ENCODE peak calls at places on chromosomes 11 and 22, in seven cellular contexts. O is CD4-positive, CD25-positive, alpha-beta regulatory T cell; M is mesendoderm; I is pancreas; B is GM23338; R is lower lobe of right lung; Z is body of pancreas. X is an unnamed sample. For H3K27me3 and H3K4me1, the result is how much of the 10 kb centered on the place peaks cover.

GRCh38 chr11:65505434-65506315 is 6.8 kb downstream of the MALAT1 start:
- DNase-seq in M (peak), Z (no peak), B (no peak), R (no peak), I (no peak), O (peak), X (no peak)

GRCh38 chr11:60858236-60858635 is 2.5 kb upstream of the PTGDR2 start:
- DNase-seq in R (no peak), Z (no peak), I (no peak), O (no peak), M (no peak), B (no peak), X (no peak)

GRCh38 chr11:88282789-88283188 is 54.7 kb downstream of the CTSC start:
- DNase-seq in B (no peak), M (no peak), R (no peak), I (no peak), Z (no peak), O (no peak), X (no peak)

GRCh38 chr11:108787105-108787504 is 122.2 kb downstream of the DDX10 start:
- DNase-seq in M (peak), B (no peak), I (no peak), Z (no peak), R (no peak), O (no peak), X (no peak)

GRCh38 chr11:34997872-34998548 is 81.6 kb downstream of the PDHX start:
- DNase-seq in B (no peak), Z (no peak), R (no peak), M (no peak), I (no peak), O (peak), X (no peak)

GRCh38 chr11:12783765-12784164 is 109.5 kb downstream of the TEAD1 start:
- DNase-seq in R (no peak), Z (no peak), M (no peak), O (no peak), B (no peak), I (no peak), X (no peak)

GRCh38 chr11:92886243-92886905 is 83.1 kb upstream of the MTNR1B start:
- DNase-seq in B (peak), M (peak), R (no peak), O (no peak), Z (peak), I (peak), X (peak)

GRCh38 chr11:75536786-75537629 is 11.3 kb upstream of the GDPD5 start:
- DNase-seq in R (no peak), O (no peak), B (no peak), I (no peak), Z (no peak), M (peak), X (no peak)

GRCh38 chr11:77195071-77195705 is 67.1 kb downstream of the MYO7A start:
- DNase-seq in I (no peak), M (no peak), B (no peak), R (peak), Z (no peak), O (no peak), X (peak)

GRCh38 chr11:114115406-114116054 is 56.0 kb downstream of the ZBTB16 start:
- DNase-seq in M (peak), I (no peak), B (peak), O (no peak), Z (no peak), R (no peak), X (no peak)

GRCh38 chr22:42895087-42895486 is 38.0 kb upstream of the ARFGAP3 start:
- DNase-seq in I (no peak), Z (no peak), O (no peak), M (no peak), B (no peak), R (no peak), X (no peak)

GRCh38 chr22:47167056-47167455 is 404.6 kb downstream of the TBC1D22A start:
- DNase-seq in I (no peak), Z (no peak), O (no peak), M (no peak), R (peak), B (no peak), X (no peak)

GRCh38 chr11:197741-198235 is 4.9 kb downstream of the SCGB1C1 start:
- DNase-seq in B (no peak), I (no peak), Z (no peak), O (no peak), M (no peak), R (no peak), X (no peak)

GRCh38 chr22:30198152-30198845 is 48.3 kb downstream of the LIF start:
- DNase-seq in R (no peak), O (no peak), Z (no peak), I (no peak), M (no peak), B (no peak), X (no peak)

GRCh38 chr22:45612940-45613339 is 58.7 kb upstream of the ATXN10 start:
- DNase-seq in B (peak), I (no peak), Z (no peak), O (no peak), R (peak), M (no peak), X (peak)

GRCh38 chr22:50274311-50274710 is 4.1 kb upstream of the MAPK11 start:
- DNase-seq in Z (peak), B (peak), O (peak), M (no peak), I (no peak), R (no peak), X (peak)

GRCh38 chr22:47918276-47918928 is 1156.0 kb downstream of the TBC1D22A start:
- DNase-seq in Z (no peak), O (no peak), R (no peak), B (no peak), M (no peak), I (no peak), X (peak)

GRCh38 chr22:19122752-19123492 is 710 bp upstream of the DGCR2 start:
- DNase-seq in B (peak), O (no peak), R (no peak), I (no peak), Z (peak), M (peak), X (peak)

GRCh38 chr11:83545911-83546310 is 259.7 kb upstream of the CCDC90B start:
- DNase-seq in Z (peak), O (no peak), R (no peak), I (no peak), B (no peak), M (no peak), X (no peak)

GRCh38 chr11:45513806-45514340 is 151.5 kb downstream of the CHST1 start:
- DNase-seq in Z (no peak), R (no peak), I (no peak), B (no peak), M (peak), O (no peak), X (no peak)

GRCh38 chr11:6586434-6587359 is 16.7 kb downstream of the RRP8 start:
- DNase-seq in Z (no peak), R (no peak), I (no peak), M (no peak), B (no peak), O (no peak), X (no peak)

GRCh38 chr22:44212936-44213335 is 32.2 kb downstream of the PARVG start:
- DNase-seq in R (no peak), B (no peak), I (no peak), M (no peak), Z (no peak), O (no peak), X (no peak)

GRCh38 chr22:36183446-36183845 is 18.2 kb downstream of the APOL4 start:
- DNase-seq in I (no peak), O (no peak), M (no peak), R (no peak), B (no peak), Z (no peak), X (peak)

GRCh38 chr11:33344611-33345010 is 87.4 kb downstream of the HIPK3 start:
- DNase-seq in O (no peak), I (no peak), M (no peak), B (peak), Z (no peak), R (no peak), X (peak)

GRCh38 chr22:45268167-45268957 is 16.4 kb upstream of the UPK3A start:
- DNase-seq in O (no peak), I (no peak), M (peak), B (peak), R (no peak), Z (peak), X (no peak)

GRCh38 chr22:42228480-42228879 is 42.0 kb downstream of the TCF20 start:
- DNase-seq in B (no peak), R (no peak), M (no peak), O (no peak), Z (peak), I (no peak), X (no peak)

GRCh38 chr11:76184551-76184993 is 21.7 kb downstream of the WNT11 start:
- DNase-seq in O (no peak), B (no peak), Z (no peak), M (peak), R (no peak), I (no peak), X (peak)

GRCh38 chr22:32622004-32622761 is 147.6 kb downstream of the FBXO7 start:
- DNase-seq in I (no peak), O (no peak), R (no peak), B (peak), Z (peak), M (peak), X (peak)

GRCh38 chr11:114082767-114083181 is 23.3 kb downstream of the ZBTB16 start:
- DNase-seq in O (no peak), B (no peak), Z (peak), M (no peak), R (peak), I (peak), X (no peak)

GRCh38 chr11:119029340-119030028 is 1.2 kb downstream of the SLC37A4 start:
- DNase-seq in B (no peak), R (no peak), Z (peak), M (peak), I (peak), O (peak), X (no peak)

GRCh38 chr11:23540101-23540561 is 679.9 kb upstream of the CCDC179 start:
- DNase-seq in O (no peak), M (peak), R (no peak), B (peak), I (peak), Z (peak), X (peak)

GRCh38 chr11:45089845-45090499 is 56.5 kb upstream of the PRDM11 start:
- DNase-seq in R (no peak), Z (no peak), M (peak), O (no peak), B (peak), I (no peak), X (no peak)

GRCh38 chr11:35968386-35969088 is 24.7 kb downstream of the LDLRAD3 start:
- DNase-seq in O (no peak), B (no peak), Z (no peak), R (no peak), M (peak), I (no peak), X (no peak)

GRCh38 chr22:16824718-16825687 is at the start of gene XKR3:
- DNase-seq in R (no peak), Z (no peak), O (no peak), I (no peak), B (peak), M (peak), X (no peak)

GRCh38 chr11:69654660-69655478 is 13.9 kb downstream of the CCND1 start:
- DNase-seq in O (no peak), B (peak), Z (peak), I (no peak), R (no peak), M (no peak), X (no peak)

DNA sequence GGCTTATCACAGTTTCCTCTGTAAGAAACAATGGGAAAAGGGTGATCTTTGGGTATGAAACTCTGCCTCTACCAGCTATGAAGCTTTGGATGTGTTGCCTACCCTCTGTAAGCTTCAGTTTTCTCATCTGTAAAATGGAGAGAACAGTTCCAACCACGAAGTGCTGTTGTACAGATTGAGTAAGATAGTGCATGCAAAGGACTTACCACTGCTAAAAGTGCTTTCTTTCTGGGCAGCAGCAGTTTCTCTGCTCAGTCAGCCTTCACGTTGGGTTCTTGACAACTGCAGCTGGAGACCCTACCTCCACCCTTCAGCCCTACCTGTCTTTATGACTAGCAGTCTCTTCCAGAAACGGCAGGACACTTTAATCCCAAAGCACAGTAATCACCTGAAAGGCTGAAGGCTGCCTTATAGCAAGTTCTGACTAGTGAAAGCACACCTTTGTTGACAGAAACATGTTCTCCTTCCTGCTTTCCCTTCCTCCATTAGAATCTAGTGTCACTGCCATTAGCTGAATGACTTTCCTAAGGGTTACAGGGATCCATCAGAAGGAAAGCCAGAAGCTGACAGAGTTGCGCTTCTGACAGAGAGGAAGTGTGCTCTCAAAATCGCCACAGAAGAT is 91.4 kb downstream of the RPL27A start:
- DNase-seq in M (no peak), Z (no peak), I (no peak), B (no peak), O (no peak), R (no peak), X (no peak)
- H3K27ac ChIP-seq in M (no peak), Z (no peak), I (no peak), B (peak), O (no peak), R (peak), X (no peak)

DNA sequence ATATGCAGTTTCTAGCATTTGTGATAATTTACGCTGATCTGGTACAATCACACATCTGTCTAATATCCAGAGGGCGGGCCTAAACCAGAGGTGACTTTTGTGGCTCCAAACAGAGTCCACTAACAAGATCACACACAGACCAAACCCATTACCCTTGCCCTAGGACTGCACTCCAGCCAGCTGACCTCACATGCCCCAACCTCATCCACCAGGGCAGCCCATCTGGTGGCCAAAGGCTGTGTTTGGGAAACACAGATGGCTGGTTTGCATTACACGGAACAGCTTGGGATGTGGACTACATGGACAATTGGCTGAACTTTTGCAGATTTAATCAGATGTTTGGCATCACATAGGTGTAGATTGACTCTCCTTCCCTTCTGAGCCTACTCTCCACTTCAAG is 228.2 kb downstream of the GRIK4 start:
- DNase-seq in I (no peak), O (no peak), Z (no peak), B (no peak), R (no peak), M (no peak), X (no peak)
- H3K27me3 ChIP-seq in I (under half), O (under half), Z (under half), B (under half), R (under half), M (under half), X (under half)

GRCh38 chr11:10315083-10315482 is 10.2 kb downstream of the ADM start:
- DNase-seq in O (no peak), B (no peak), M (no peak), R (no peak), I (no peak), Z (no peak), X (no peak)

GRCh38 chr11:10317776-10318526 is 13.1 kb downstream of the ADM start:
- DNase-seq in O (no peak), R (no peak), Z (no peak), B (no peak), I (no peak), M (peak), X (no peak)

GRCh38 chr11:10319691-10320090 is 14.8 kb downstream of the ADM start:
- DNase-seq in M (no peak), Z (no peak), I (no peak), O (no peak), B (no peak), R (no peak), X (no peak)

GRCh38 chr11:10318527-10318802 is 13.6 kb downstream of the ADM start:
- DNase-seq in B (peak), I (no peak), O (no peak), Z (no peak), M (no peak), R (no peak), X (no peak)

GRCh38 chr11:10317281-10317755 is 12.4 kb downstream of the ADM start:
- DNase-seq in O (no peak), R (no peak), M (peak), B (no peak), Z (no peak), I (no peak), X (no peak)
- H3K4me1 ChIP-seq in O (under half), R (under half), M (under half), B (under half), Z (under half), I (under half), X (under half)

GRCh38 chr22:28375761-28376534 is 303.7 kb downstream of the TTC28 start:
- DNase-seq in Z (no peak), R (no peak), M (no peak), O (no peak), B (no peak), I (no peak), X (no peak)
- H3K27ac ChIP-seq in Z (no peak), R (no peak), M (no peak), O (no peak), B (no peak), I (no peak), X (no peak)

DNA sequence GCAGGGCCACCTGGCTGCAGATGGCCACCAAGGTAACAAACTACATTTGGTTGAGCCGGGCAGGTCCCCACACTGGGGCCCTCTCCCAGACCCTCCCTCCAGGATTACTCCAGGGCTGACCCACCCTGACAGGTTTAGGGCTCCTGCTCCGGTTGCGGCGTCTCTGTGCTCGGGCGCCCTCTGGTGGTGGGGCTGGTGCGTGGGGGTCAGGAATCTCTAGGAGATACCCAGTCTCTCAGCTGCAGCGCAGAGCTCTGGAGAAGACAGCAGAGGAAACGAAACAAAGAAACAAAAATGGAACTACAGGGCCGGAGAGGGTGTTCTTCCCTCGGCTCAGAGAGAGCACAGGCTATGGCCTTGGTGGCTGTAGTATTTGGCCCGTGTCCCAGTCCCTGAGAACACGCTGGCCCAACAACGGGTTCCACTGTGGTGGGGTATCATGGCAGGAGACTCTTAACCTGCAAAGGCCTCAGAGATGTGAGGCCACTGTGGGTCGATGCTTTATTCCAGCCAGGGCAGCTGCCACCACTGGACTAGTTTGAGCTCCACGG is 2.4 kb downstream of the C11orf96 start:
- DNase-seq in R (peak), I (peak), Z (peak), B (peak), M (peak), O (peak), X (peak)
- H3K27me3 ChIP-seq in R (under half), I (under half), Z (under half), B (half or more), M (under half), O (under half), X (under half)

DNA sequence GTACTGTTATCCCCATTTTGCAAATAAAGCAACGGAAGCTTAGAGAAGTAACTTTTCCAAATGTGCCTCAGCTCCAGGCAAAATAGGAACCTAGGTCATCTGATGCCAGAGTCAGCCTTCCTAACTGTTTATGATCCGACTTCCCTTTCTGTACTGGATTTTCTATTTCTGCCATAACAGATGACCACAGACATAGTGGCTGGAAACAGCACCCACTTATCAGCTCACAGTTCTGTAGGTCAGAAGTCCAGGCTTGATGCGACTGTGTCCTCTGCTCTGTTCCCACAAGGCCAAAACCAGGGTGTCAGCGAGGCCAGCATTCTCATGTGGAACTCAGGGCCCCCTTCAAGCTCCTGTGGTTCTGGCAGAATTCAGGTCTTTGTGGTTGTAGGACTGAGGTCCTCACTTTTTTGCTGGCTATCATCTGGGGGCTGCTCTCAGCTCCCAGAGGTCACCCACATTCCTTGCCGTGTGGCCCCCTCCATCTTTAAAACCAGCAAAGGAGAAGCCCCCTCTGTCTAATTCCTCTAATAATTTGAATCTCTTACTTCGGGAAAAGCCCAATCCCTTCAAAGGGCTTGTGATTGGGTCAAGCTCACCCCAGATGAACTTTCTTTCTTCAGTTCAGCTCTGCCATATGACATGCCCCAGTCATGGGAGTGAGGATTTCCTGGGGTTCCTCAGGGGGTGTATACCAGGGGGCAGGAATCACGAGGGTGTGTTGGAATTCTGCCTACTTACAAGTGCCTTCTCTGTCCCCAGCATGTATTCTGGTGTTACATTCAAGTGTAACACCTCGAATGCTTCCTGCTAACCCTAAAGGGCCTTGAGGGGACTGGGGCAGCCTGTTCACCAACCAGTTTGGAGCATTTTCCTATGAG is 15.3 kb downstream of the KCNJ5 start:
- DNase-seq in M (no peak), B (no peak), I (no peak), R (no peak), Z (peak), O (no peak), X (no peak)
- H3K4me1 ChIP-seq in M (under half), B (under half), I (under half), R (half or more), Z (half or more), O (under half), X (half or more)

DNA sequence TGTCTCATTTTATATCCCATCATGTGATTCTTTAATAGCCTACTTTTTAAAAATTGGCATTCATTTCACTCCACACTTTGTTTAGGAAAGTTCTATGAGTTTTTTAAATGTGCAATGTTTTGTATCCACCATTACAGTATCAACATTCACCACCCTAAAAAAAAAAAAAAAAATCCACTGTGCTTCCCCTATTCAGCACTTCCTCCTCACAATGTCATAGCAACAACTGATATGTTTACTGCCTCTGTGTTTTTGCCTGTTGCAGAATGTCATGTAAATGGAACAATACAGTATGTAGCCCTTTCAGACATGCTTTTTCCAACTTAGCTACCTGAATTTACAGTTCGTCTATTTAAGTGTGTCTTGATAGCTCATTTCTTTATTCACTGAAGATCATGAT is 754.2 kb downstream of the FAM181B start:
- DNase-seq in M (no peak), R (no peak), I (no peak), B (no peak), Z (no peak), O (no peak), X (no peak)
- H3K27ac ChIP-seq in M (no peak), R (no peak), I (no peak), B (no peak), Z (no peak), O (no peak), X (no peak)

GRCh38 chr22:22552630-22553029 is 6.4 kb downstream of the PRAME start:
- DNase-seq in Z (no peak), O (no peak), I (no peak), M (peak), R (no peak), B (peak), X (peak)
- H3K27me3 ChIP-seq in Z (under half), O (under half), I (under half), M (under half), R (under half), B (half or more), X (under half)